ENCODE peak calls at places on chromosomes 7 and 10, in ten cellular contexts. K, Q, D, N, T, E, F, S, Y and L are unnamed samples.
A peak's percentile ranks its signal among the peaks of the same experiment; 100 is the strongest.

GRCh38 chr7:158782638-158783490 is 46.4 kb downstream of the ESYT2 start:
- DNase-seq in K (peak; percentile 26), Q (no peak), D (no peak), N (no peak), T (no peak), E (no peak), F (peak; percentile 51), S (peak; percentile 68), Y (peak; percentile 48), L (peak; percentile 43)

GRCh38 chr7:15561840-15562239 is at the start of gene AGMO:
- DNase-seq in K (peak; percentile 38), Q (no peak), D (no peak), N (peak; percentile 58), T (no peak), E (no peak), F (no peak), S (peak; percentile 46), Y (peak; percentile 46), L (peak; percentile 33)

GRCh38 chr7:50266893-50267386 is 37.6 kb upstream of the IKZF1 start:
- DNase-seq in K (no peak), Q (no peak), D (peak; percentile 69), N (no peak), T (no peak), E (peak; percentile 87), F (no peak), S (peak; percentile 4), Y (no peak), L (no peak)

GRCh38 chr10:36492590-36493510 is 632.5 kb upstream of the ANKRD30A start:
- DNase-seq in K (no peak), Q (no peak), D (no peak), N (no peak), T (no peak), E (no peak), F (no peak), S (peak; percentile 77), Y (no peak), L (no peak)

GRCh38 chr7:92246363-92247101 is 758 bp downstream of the ANKIB1 start:
- DNase-seq in K (no peak), Q (peak; percentile 14), D (peak; percentile 7), N (peak; percentile 50), T (peak; percentile 31), E (peak; percentile 58), F (peak; percentile 37), S (peak; percentile 32), Y (peak; percentile 31), L (peak; percentile 69)

GRCh38 chr10:129568562-129569344 is 101.7 kb downstream of the MGMT start:
- DNase-seq in K (peak; percentile 16), Q (no peak), D (no peak), N (no peak), T (no peak), E (no peak), F (no peak), S (no peak), Y (peak; percentile 38), L (peak; percentile 90)

GRCh38 chr7:17528636-17529035 is 230.2 kb downstream of the AHR start:
- DNase-seq in K (no peak), Q (no peak), D (no peak), N (no peak), T (no peak), E (no peak), F (no peak), S (peak; percentile 53), Y (no peak), L (no peak)

GRCh38 chr7:79820387-79820786 is 314.2 kb upstream of the GNAI1 start:
- DNase-seq in K (peak; percentile 90), Q (no peak), D (no peak), N (no peak), T (no peak), E (no peak), F (peak; percentile 37), S (no peak), Y (peak; percentile 70), L (peak; percentile 78)

GRCh38 chr10:45580371-45580770 is 92.2 kb downstream of the ZFAND4 start:
- DNase-seq in K (no peak), Q (no peak), D (no peak), N (no peak), T (no peak), E (peak; percentile 47), F (no peak), S (no peak), Y (no peak), L (no peak)

GRCh38 chr7:37195388-37195787 is 253.3 kb downstream of the ELMO1 start:
- DNase-seq in K (no peak), Q (no peak), D (no peak), N (no peak), T (no peak), E (no peak), F (no peak), S (no peak), Y (no peak), L (no peak)

GRCh38 chr7:5470721-5471311 is 47.2 kb upstream of the TNRC18 start:
- DNase-seq in K (no peak), Q (no peak), D (no peak), N (no peak), T (no peak), E (no peak), F (no peak), S (no peak), Y (no peak), L (peak; percentile 90)

GRCh38 chr7:16816820-16817219 is 12.0 kb upstream of the AGR2 start:
- DNase-seq in K (no peak), Q (no peak), D (no peak), N (no peak), T (no peak), E (no peak), F (no peak), S (no peak), Y (no peak), L (no peak)

GRCh38 chr10:67668448-67668847 is 27.5 kb downstream of the CTNNA3 start:
- DNase-seq in K (no peak), Q (no peak), D (no peak), N (no peak), T (no peak), E (no peak), F (no peak), S (peak; percentile 39), Y (no peak), L (no peak)

GRCh38 chr10:42992156-42992956 is 84.5 kb upstream of the RET start:
- DNase-seq in K (no peak), Q (peak; percentile 7), D (no peak), N (no peak), T (no peak), E (no peak), F (no peak), S (no peak), Y (no peak), L (no peak)

GRCh38 chr10:29830526-29831512 is 196.0 kb upstream of the SVIL start:
- DNase-seq in K (no peak), Q (no peak), D (no peak), N (no peak), T (no peak), E (no peak), F (no peak), S (no peak), Y (no peak), L (peak; percentile 67)